ENCODE peak calls at places on chromosomes 16 and 17, in nine cellular contexts. R is activated CD4-positive, alpha-beta T cell treated with anti-CD3 and anti-CD28 coated beads, Interleukin-2, amount 50 U/mL, for 24 hours; S is psoas muscle; L is C1 segment of cervical spinal cord; E is kidney glomerular epithelial cell; D is GM20000; J is foreskin melanocyte; O is fibroblast of the conjunctiva; B is astrocyte of the spinal cord. N is an unnamed sample.

GRCh38 chr16:58020628-58021521 is 4.7 kb upstream of the MMP15 start:
- DNase-seq in L (no peak), R (no peak), B (peak; percentile 42), D (peak; percentile 74), O (no peak), J (no peak), S (peak; percentile 74), E (peak; percentile 12), N (no peak)

GRCh38 chr17:15966183-15966878 is 21.4 kb downstream of the ADORA2B start:
- DNase-seq in R (no peak), O (no peak), J (no peak), L (no peak), E (no peak), B (peak; percentile 60), D (no peak), S (no peak), N (no peak)

GRCh38 chr16:88014954-88015805 is 63.9 kb downstream of the BANP start:
- DNase-seq in O (no peak), S (no peak), B (no peak), E (no peak), D (no peak), L (no peak), R (no peak), J (no peak), N (no peak)

GRCh38 chr17:10463402-10463801 is 6.0 kb downstream of the MYH4 start:
- DNase-seq in B (no peak), E (no peak), S (no peak), J (no peak), L (no peak), R (no peak), D (no peak), O (no peak), N (no peak)

GRCh38 chr17:27345141-27345904 is 51.4 kb downstream of the WSB1 start:
- DNase-seq in B (peak; percentile 86), S (no peak), E (peak; percentile 14), L (no peak), O (no peak), J (peak; percentile 51), D (no peak), R (no peak), N (no peak)

GRCh38 chr17:59623151-59623550 is 3.5 kb downstream of the CLTC start:
- DNase-seq in R (no peak), S (no peak), O (no peak), D (no peak), J (no peak), L (no peak), B (no peak), E (no peak), N (no peak)

GRCh38 chr17:16374539-16374938 is 6.4 kb upstream of the UBB start:
- DNase-seq in B (no peak), O (no peak), R (no peak), J (no peak), L (no peak), E (no peak), S (no peak), D (no peak), N (no peak)

GRCh38 chr16:63928421-63928820 is 1193.4 kb downstream of the CDH11 start:
- DNase-seq in R (no peak), E (no peak), D (no peak), S (no peak), O (no peak), J (no peak), L (no peak), B (no peak), N (no peak)

GRCh38 chr17:57257213-57257873 is 1.0 kb downstream of the MSI2 start:
- DNase-seq in B (no peak), D (no peak), S (no peak), J (no peak), R (no peak), O (no peak), L (no peak), E (no peak), N (no peak)

GRCh38 chr17:76529643-76530488 is 7.6 kb downstream of the CYGB start:
- DNase-seq in O (peak; percentile 81), L (no peak), E (no peak), S (peak; percentile 94), B (peak; percentile 57), R (no peak), J (peak; percentile 89), D (no peak), N (peak; percentile 80)

GRCh38 chr16:88672776-88673175 is 9.9 kb upstream of the MVD start:
- DNase-seq in D (no peak), J (no peak), S (peak; percentile 73), E (no peak), L (no peak), B (no peak), O (no peak), R (no peak), N (no peak)

N was measured in stromal cell of bone marrow.